ENCODE peak calls at places on chromosome 18, in six cellular contexts. K is H9, G is lower lobe of right lung, M is fibroblast of the aortic adventitia, I is endothelial cell, V is tibial artery. C is an unnamed sample.
A peak's percentile ranks its signal among the peaks of the same experiment; 100 is the strongest.

GRCh38 chr18:63783394-63783793 is 8.2 kb downstream of the SERPINB7 start:
- DNase-seq in K (peak; percentile 43), M (no peak), V (no peak), I (no peak), G (no peak), C (no peak)

GRCh38 chr18:78790960-78791359 is 188.7 kb upstream of the SALL3 start:
- DNase-seq in V (no peak), I (no peak), G (no peak), M (no peak), K (no peak), C (no peak)

GRCh38 chr18:64972545-64972944 is 778.3 kb upstream of the CDH7 start:
- DNase-seq in G (no peak), I (no peak), V (no peak), M (no peak), K (no peak), C (no peak)

GRCh38 chr18:12304351-12305210 is 3.5 kb upstream of the TUBB6 start:
- DNase-seq in G (peak; percentile 61), V (no peak), K (no peak), I (no peak), M (no peak), C (no peak)

GRCh38 chr18:21218862-21219261 is 23.2 kb upstream of the GREB1L start:
- DNase-seq in M (no peak), G (no peak), K (no peak), I (no peak), V (no peak), C (no peak)

GRCh38 chr18:12879840-12880531 is 4.1 kb downstream of the PTPN2 start:
- DNase-seq in V (no peak), K (no peak), M (no peak), I (no peak), G (no peak), C (no peak)

GRCh38 chr18:31741096-31741735 is 19.5 kb downstream of the SLC25A52 start:
- DNase-seq in I (peak; percentile 34), M (peak; percentile 61), K (peak; percentile 41), G (no peak), V (peak; percentile 65), C (peak; percentile 44)

GRCh38 chr18:24212939-24213338 is 74.1 kb downstream of the CABYR start:
- DNase-seq in K (no peak), I (no peak), M (peak; percentile 72), G (no peak), V (no peak), C (no peak)

GRCh38 chr18:55236150-55236931 is 277.1 kb upstream of the CCDC68 start:
- DNase-seq in M (peak; percentile 61), V (peak; percentile 37), G (no peak), K (no peak), I (no peak), C (no peak)

GRCh38 chr18:75072672-75073371 is 136.1 kb downstream of the PTGR3 start:
- DNase-seq in V (no peak), M (no peak), I (no peak), G (no peak), K (no peak), C (no peak)

GRCh38 chr18:75923169-75923568 is 495.7 kb upstream of the SMIM21 start:
- DNase-seq in I (no peak), K (no peak), G (peak; percentile 55), V (peak; percentile 67), M (peak; percentile 49), C (no peak)

GRCh38 chr18:39205565-39205964 is 1640.0 kb upstream of the CELF4 start:
- DNase-seq in V (no peak), K (no peak), I (no peak), M (no peak), G (no peak), C (no peak)

GRCh38 chr18:46464926-46465655 is 191.9 kb downstream of the LOXHD1 start:
- DNase-seq in I (no peak), G (no peak), K (peak; percentile 15), M (no peak), V (no peak), C (no peak)
- TF ChIP-seq CTCF in I (peak; percentile 48), G (no peak), K (peak; percentile 48), M (peak; percentile 19), V (peak; percentile 11), C (peak; percentile 35)

DNA sequence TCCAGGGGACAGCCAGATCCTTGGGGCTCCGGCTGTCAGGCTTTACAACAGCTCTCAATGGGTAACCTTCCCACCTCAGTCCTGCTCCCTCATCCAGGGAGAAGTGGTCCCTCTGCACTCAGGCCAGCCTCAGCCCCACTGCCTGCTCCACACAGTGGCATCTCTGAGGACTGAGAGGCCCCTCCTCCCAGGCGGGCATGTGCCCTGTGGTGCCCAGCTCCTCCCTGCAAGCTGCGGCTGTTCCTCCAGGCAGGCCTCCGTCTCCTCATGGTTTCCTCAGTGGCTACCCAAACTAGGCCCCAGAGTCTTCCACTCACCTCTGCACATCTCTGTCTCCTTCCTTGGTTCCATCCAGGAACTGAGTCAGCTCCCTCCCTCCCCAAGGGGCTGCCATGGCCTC is 81.7 kb upstream of the TMEM200C start:
- DNase-seq in G (no peak), V (no peak), M (no peak), I (no peak), K (no peak), C (no peak)
- TF ChIP-seq CTCF in G (no peak), V (no peak), M (no peak), I (no peak), K (no peak), C (no peak)

GRCh38 chr18:44324361-44324760 is 356.3 kb upstream of the SETBP1 start:
- DNase-seq in K (no peak), V (no peak), I (no peak), M (peak; percentile 16), G (no peak), C (no peak)

GRCh38 chr18:44325903-44326650 is 354.6 kb upstream of the SETBP1 start:
- DNase-seq in I (peak; percentile 69), M (peak; percentile 87), G (no peak), V (peak; percentile 47), K (peak; percentile 61), C (peak; percentile 72)

GRCh38 chr18:44323125-44323524 is 357.6 kb upstream of the SETBP1 start:
- DNase-seq in G (no peak), V (no peak), K (no peak), M (no peak), I (no peak), C (no peak)

GRCh38 chr18:44321868-44322590 is 358.7 kb upstream of the SETBP1 start:
- DNase-seq in M (no peak), I (no peak), V (no peak), G (no peak), K (no peak), C (no peak)

GRCh38 chr18:44320619-44321460 is 359.8 kb upstream of the SETBP1 start:
- DNase-seq in G (no peak), I (no peak), M (no peak), K (peak; percentile 46), V (no peak), C (no peak)
- TF ChIP-seq CTCF in G (no peak), I (no peak), M (no peak), K (peak; percentile 52), V (no peak), C (no peak)

GRCh38 chr18:26553943-26554342 is 5.6 kb upstream of the KCTD1 start:
- DNase-seq in K (no peak), I (no peak), M (no peak), G (no peak), V (no peak), C (no peak)
- TF ChIP-seq CTCF in K (no peak), I (no peak), M (no peak), G (no peak), V (no peak), C (no peak)

DNA sequence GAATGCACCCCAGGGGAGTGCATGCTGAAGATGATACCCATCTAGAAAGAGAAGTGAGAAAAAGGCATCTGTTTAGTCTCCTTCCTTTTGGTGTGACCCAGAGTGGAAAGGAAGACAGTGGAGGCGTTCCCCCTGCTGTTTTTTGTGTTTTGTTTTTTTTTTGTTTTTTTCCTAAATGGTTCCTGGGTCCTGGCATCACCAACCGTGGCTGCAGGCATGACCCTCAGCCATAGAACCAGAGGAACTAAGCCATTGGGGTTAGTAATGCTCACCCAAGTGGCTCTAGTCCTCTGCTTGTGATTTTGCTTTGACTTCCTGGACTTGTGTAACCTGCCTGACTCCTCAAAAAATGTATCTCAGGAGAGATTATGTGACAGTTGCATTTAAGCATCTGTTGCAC is 451.3 kb downstream of the DCC start:
- DNase-seq in M (no peak), I (no peak), V (no peak), K (no peak), G (no peak), C (no peak)
- TF ChIP-seq CTCF in M (no peak), I (no peak), V (no peak), K (no peak), G (no peak), C (no peak)

DNA sequence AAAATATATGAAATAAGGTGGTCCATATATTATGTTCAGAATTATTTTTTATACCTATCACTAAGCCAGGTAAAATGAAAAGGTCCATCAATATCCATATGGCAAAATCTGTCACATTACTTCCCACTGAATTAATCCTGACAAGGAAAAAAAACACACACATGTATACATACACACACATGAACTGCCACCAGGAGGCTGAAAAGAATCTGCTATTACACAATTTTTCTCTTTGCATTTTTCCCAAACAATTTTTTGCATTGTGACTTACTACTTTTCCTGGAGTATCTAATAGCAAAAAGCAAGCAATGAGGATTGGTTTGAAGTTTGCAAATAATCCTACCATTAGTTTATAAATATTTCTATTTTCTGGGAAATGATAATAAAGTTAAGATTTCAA is 128.2 kb upstream of the CD226 start:
- DNase-seq in G (no peak), K (no peak), M (no peak), I (no peak), V (no peak), C (no peak)
- TF ChIP-seq CTCF in G (no peak), K (no peak), M (peak; percentile 38), I (no peak), V (no peak), C (no peak)

C was measured in nephron progenitor cell.